ENCODE peak calls at places on chromosomes 7 and 10, in four cellular contexts. S, K, L and J are unnamed samples.
A peak's percentile ranks its signal among the peaks of the same experiment; 100 is the strongest.

GRCh38 chr7:1810961-1811849 is 141.1 kb downstream of the ELFN1 start:
- DNase-seq in L (peak; percentile 1), S (no peak), K (no peak), J (peak; percentile 44)

GRCh38 chr10:2680802-2681201 is 386.5 kb upstream of the PFKP start:
- DNase-seq in S (no peak), K (no peak), L (no peak), J (no peak)

GRCh38 chr10:99681553-99681952 is 22.2 kb downstream of the ENTPD7 start:
- DNase-seq in K (peak; percentile 39), L (peak; percentile 77), S (no peak), J (peak; percentile 89)

GRCh38 chr10:62382831-62383230 is 8.7 kb downstream of the ZNF365 start:
- DNase-seq in L (no peak), K (no peak), S (no peak), J (no peak)

GRCh38 chr10:60480865-60481563 is 91.3 kb upstream of the ANK3 start:
- DNase-seq in S (no peak), L (peak; percentile 73), K (peak; percentile 100), J (peak; percentile 87)

GRCh38 chr7:77529279-77529678 is 7.8 kb upstream of the PTPN12 start:
- DNase-seq in S (no peak), L (no peak), K (no peak), J (no peak)

GRCh38 chr10:93165367-93165766 is 91.7 kb downstream of the CYP26A1 start:
- DNase-seq in L (no peak), S (no peak), K (peak; percentile 13), J (peak; percentile 86)

GRCh38 chr10:69242844-69243212 is 22.7 kb downstream of the HKDC1 start:
- DNase-seq in S (no peak), L (no peak), K (no peak), J (no peak)

GRCh38 chr10:117509573-117509972 is 33.0 kb upstream of the EMX2 start:
- DNase-seq in K (no peak), S (no peak), L (no peak), J (no peak)

GRCh38 chr10:102246261-102246660 is 929 bp downstream of the GBF1 start:
- DNase-seq in S (no peak), L (peak; percentile 42), K (no peak), J (peak; percentile 64)

GRCh38 chr7:11950281-11950680 is 118.3 kb upstream of the THSD7A start:
- DNase-seq in S (no peak), L (no peak), K (no peak), J (no peak)

GRCh38 chr7:142516038-142516501 is 233.2 kb upstream of the PRSS1 start:
- DNase-seq in L (peak; percentile 87), K (peak; percentile 78), S (no peak), J (peak; percentile 77)

GRCh38 chr7:151247016-151247580 is 1.4 kb downstream of the SMARCD3 start:
- DNase-seq in L (no peak), S (no peak), K (no peak), J (no peak)

GRCh38 chr7:30309842-30310435 is 25.5 kb downstream of the ZNRF2 start:
- DNase-seq in K (no peak), S (no peak), L (no peak), J (no peak)
- H3K4me3 ChIP-seq in K (no peak overlapping the region), S (no peak overlapping the region), L (no peak overlapping the region), J (no peak overlapping the region)

DNA sequence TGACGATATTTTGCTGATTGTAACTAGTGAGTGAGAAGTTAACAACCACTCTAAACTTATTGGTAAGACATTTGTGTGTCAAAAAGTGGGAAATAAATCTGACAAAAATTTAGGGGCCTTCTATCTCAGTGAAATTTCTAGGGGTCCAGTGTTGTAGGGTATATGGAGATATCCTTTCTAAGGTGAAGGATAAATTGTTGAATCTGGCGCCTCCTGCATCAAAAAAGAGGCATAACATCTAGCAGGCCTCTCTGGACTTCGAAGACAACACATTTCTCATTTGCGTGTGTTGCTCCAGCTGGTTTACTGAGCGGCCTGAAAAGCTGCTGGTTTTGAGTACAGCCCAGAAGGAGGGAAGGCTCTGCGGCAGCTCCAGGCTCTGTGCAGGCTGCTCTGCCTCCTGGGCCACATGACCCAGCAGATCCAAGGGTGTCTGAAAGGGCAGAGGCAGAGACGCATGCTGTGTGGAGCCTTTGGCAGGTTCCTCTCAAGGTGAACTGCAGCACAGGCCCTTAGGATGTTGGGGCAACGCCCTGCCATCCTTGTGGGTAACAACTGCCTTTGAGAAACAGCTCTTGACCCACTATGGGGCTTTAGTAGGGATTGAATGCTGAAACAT is 72.4 kb downstream of the LMBR1 start:
- DNase-seq in K (no peak), L (no peak), S (no peak), J (peak; percentile 12)
- H3K79me2 ChIP-seq in K (no peaks in the 10 kb centered on the region), L (no peaks in the 10 kb centered on the region), S (no peaks in the 10 kb centered on the region), J (no peaks in the 10 kb centered on the region)

DNA sequence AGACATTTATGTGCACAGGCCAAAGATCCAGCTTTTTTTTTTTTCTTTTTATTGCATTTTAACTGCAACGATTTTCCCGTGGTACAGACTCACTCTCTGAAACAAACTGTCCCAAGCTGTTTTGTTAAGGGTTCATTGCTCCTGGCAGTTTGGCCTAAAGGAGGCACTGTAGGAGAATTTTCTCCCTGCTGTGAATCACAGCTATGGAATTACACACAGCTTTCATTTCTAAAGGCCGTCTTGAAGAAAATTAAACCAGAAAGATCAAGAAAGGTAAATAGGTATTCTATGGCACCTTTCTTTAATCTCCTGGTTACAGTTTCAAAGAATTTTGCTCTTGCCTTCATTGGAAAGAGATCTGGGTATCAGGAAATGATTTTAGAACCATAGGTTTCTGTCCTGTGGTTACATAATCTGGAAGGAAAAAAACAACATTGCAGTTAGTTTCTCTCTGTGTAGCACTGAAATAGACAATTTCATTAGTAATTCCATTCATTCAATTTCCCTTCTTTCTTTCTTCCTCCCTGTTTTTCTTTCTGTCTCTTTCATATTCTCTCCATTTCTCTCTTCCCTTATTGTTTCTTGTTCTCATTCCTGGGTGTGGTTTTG is 51.2 kb downstream of the PDK4 start:
- DNase-seq in S (no peak), K (peak; percentile 71), L (peak; percentile 57), J (peak; percentile 81)
- H3K4me3 ChIP-seq in S (no peak overlapping the region), K (peak overlapping the region; percentile 64), L (peak overlapping the region; percentile 47), J (peak overlapping the region; percentile 71)

DNA sequence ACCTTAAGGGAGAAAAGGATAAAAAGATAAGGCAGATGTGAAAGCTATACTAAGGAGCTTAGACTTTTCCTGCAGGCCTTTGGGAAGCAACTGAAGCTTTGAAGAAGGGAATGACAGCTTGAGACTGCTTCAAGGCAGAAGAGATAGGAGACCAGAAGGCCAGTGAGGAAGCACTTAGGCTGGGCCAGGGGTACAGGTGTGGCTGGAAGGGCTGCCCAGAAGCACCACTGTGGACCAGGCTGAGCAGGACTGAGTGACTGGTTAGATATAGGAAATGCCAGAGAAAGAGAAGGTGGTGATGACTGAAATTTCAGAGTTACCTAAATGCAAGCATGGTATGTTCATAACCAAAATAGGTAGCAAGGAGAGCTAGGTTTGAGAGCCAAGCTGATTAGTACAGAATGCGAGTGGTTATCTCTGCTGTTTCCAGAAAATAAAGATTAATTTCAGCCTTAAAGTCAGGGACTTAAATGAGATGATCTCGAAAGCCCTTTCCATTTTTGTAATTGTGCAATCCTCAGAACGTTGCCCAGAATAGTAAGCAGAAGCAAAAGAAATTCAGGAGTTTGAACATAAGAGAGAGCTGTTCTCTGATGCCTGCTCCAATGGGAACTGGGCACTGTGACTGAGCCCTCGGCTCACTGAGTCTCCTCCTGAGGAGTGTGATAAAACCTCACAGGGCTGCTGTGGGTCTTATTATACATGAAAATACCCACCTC is 54.9 kb downstream of the MET start:
- DNase-seq in S (no peak), K (no peak), L (no peak), J (peak; percentile 43)
- H3K79me2 ChIP-seq in S (no peaks in the 10 kb centered on the region), K (peaks cover 60% of the 10 kb centered on the region), L (no peaks in the 10 kb centered on the region), J (peaks cover 39% of the 10 kb centered on the region)

DNA sequence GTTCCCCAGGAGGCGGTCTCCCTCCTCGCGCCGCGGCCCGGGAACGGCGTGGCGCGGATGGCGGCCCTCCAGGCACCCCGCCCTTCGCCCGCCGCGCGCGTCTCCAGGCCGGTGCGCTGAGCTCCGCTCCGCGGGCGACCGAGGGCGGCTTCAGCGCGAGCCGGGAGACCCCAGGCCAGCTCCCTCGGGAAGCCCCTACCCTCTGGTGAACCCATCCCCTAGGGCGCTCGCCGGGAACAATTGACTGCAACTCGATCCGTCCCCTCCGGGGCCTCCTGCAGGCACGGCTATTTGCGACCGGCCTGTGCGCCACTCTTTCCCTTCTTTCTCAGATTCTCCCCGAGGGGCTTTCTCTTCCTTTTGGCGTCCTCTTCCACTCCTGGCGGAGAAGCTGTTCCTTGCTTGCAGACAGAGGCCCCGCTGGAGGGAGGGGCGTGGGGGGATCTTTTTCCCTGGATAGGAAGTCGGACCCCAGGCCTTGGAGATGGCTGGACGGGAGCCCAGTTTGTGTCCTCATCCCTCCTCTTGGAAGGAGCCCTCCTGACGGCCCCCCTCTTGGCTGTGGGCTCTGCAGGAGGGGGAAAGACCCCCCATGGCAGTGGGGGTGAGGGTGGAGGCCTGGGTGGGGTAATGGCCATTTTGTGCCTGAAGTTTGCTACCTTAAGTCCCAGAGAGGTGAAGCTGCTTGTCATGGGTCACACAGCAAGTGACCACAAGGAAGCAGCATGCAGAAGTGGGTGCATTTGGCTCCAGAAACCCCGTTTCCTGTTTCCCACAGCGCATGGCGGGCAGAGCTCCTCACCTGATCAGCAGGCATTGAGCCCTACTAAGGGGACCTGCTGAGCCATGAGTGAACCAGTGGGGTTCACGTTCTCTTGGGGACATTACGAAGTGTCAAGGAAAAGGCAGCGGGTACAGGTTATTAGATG is 171.2 kb upstream of the TNRC18 start:
- DNase-seq in S (no peak), K (peak; percentile 33), L (no peak), J (peak; percentile 66)
- H3K4me3 ChIP-seq in S (peak overlapping the region; percentile 79), K (peak overlapping the region; percentile 97), L (peak overlapping the region; percentile 80), J (peak overlapping the region; percentile 95)

GRCh38 chr7:92702535-92702934 is 112.3 kb upstream of the FAM133B start:
- DNase-seq in K (no peak), L (no peak), S (no peak), J (no peak)

GRCh38 chr7:92697012-92697411 is 106.8 kb upstream of the FAM133B start:
- DNase-seq in L (no peak), S (no peak), K (no peak), J (no peak)

GRCh38 chr7:92697414-92697813 is 107.2 kb upstream of the FAM133B start:
- DNase-seq in K (no peak), L (no peak), S (no peak), J (no peak)

GRCh38 chr7:92698237-92698841 is 108.1 kb upstream of the FAM133B start:
- DNase-seq in K (no peak), S (no peak), L (no peak), J (peak; percentile 81)

DNA sequence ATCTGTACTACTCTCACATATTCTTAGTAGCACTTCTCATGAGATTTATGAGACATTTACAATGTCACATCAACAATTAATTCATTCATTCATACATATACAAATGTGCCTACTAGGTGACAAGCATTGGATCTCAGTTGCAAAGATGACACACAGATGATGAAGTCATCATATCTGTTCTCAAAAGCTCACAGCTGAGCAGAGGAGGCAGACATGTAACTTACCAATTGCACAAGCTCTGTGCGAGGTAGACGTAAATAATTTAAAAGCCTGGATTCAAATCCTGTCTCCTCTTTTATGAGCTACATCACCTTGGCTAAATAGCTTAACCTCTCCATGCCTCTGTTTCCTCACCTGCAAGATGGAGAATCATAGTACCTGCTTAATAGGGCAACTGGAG is 109.4 kb upstream of the FAM133B start:
- DNase-seq in L (no peak), K (no peak), S (no peak), J (peak; percentile 48)
- H3K79me2 ChIP-seq in L (peaks cover 14% of the 10 kb centered on the region), K (no peaks in the 10 kb centered on the region), S (no peaks in the 10 kb centered on the region), J (peaks cover 84% of the 10 kb centered on the region)